ENCODE peak calls at places on chromosome 5, in five cellular contexts. P, B, L, J and F are unnamed samples.

GRCh38 chr5:148734518-148734917 is 80.2 kb upstream of the HTR4 start:
- DNase-seq in P (no peak), L (no peak), J (no peak), B (no peak), F (no peak)

GRCh38 chr5:33688041-33688980 is 203.5 kb downstream of the ADAMTS12 start:
- DNase-seq in P (no peak), B (no peak), L (no peak), J (no peak), F (no peak)

GRCh38 chr5:156356238-156356637 is 29.3 kb downstream of the SGCD start:
- DNase-seq in P (no peak), J (no peak), L (no peak), B (no peak), F (no peak)

GRCh38 chr5:172173771-172174170 is 14.3 kb downstream of the STK10 start:
- DNase-seq in P (no peak), L (no peak), J (no peak), B (no peak), F (no peak)

GRCh38 chr5:139141841-139142240 is 56.3 kb downstream of the SIL1 start:
- DNase-seq in L (no peak), B (no peak), J (no peak), P (no peak), F (no peak)

GRCh38 chr5:32439086-32439642 is 5.4 kb downstream of the ZFR start:
- DNase-seq in B (no peak), L (no peak), J (no peak), P (no peak), F (no peak)

GRCh38 chr5:96434201-96434645 is 1.2 kb upstream of the PCSK1 start:
- DNase-seq in B (no peak), L (peak; percentile 37), P (no peak), J (no peak), F (peak; percentile 20)

GRCh38 chr5:126449751-126450271 is 26.6 kb downstream of the GRAMD2B start:
- DNase-seq in J (peak; percentile 79), L (no peak), P (no peak), B (no peak), F (no peak)

GRCh38 chr5:2000591-2000990 is 117.9 kb upstream of the IRX4 start:
- DNase-seq in P (no peak), B (no peak), L (no peak), J (no peak), F (no peak)

GRCh38 chr5:135010502-135011354 is 23.3 kb downstream of the PITX1 start:
- DNase-seq in L (no peak), J (no peak), P (no peak), B (no peak), F (no peak)

GRCh38 chr5:57778528-57779175 is 296.0 kb upstream of the ACTBL2 start:
- DNase-seq in J (no peak), L (no peak), P (no peak), B (no peak), F (no peak)

GRCh38 chr5:35202319-35203111 is 27.8 kb downstream of the PRLR start:
- DNase-seq in B (peak; percentile 25), P (no peak), J (no peak), L (peak; percentile 33), F (no peak)

GRCh38 chr5:150774145-150774544 is 4.4 kb upstream of the SMIM3 start:
- DNase-seq in B (no peak), P (no peak), L (peak; percentile 30), J (no peak), F (no peak)

GRCh38 chr5:125336401-125336800 is 590.0 kb upstream of the ZNF608 start:
- DNase-seq in P (no peak), B (no peak), J (no peak), L (no peak), F (no peak)

GRCh38 chr5:174503461-174504265 is 220.7 kb upstream of the MSX2 start:
- DNase-seq in L (no peak), P (no peak), J (no peak), B (no peak), F (no peak)

GRCh38 chr5:1553642-1554409 is 30.1 kb upstream of the LPCAT1 start:
- DNase-seq in L (peak; percentile 10), P (no peak), B (no peak), J (no peak), F (no peak)

GRCh38 chr5:172901788-172902496 is 57.3 kb upstream of the RPL26L1 start:
- DNase-seq in L (no peak), B (no peak), J (no peak), P (no peak), F (no peak)

GRCh38 chr5:78507531-78507930 is 141.0 kb downstream of the LHFPL2 start:
- DNase-seq in P (no peak), J (no peak), B (no peak), L (no peak), F (no peak)
- TF ChIP-seq TAF1 in P (no peak), J (no peak), B (no peak), L (no peak), F (no peak)

GRCh38 chr5:170173227-170173626 is 59.6 kb upstream of the C5orf58 start:
- DNase-seq in J (no peak), L (no peak), B (no peak), P (no peak), F (no peak)
- TF ChIP-seq TAF1 in J (no peak), L (no peak), B (no peak), P (no peak), F (no peak)

GRCh38 chr5:94157704-94158608 is 416.6 kb upstream of the POU5F2 start:
- DNase-seq in P (no peak), J (no peak), L (no peak), B (no peak), F (no peak)
- TF ChIP-seq TAF1 in P (no peak), J (no peak), L (no peak), B (no peak), F (no peak)

GRCh38 chr5:91651704-91652103 is 268.6 kb upstream of the ARRDC3 start:
- DNase-seq in J (no peak), B (no peak), L (no peak), P (no peak), F (no peak)

DNA sequence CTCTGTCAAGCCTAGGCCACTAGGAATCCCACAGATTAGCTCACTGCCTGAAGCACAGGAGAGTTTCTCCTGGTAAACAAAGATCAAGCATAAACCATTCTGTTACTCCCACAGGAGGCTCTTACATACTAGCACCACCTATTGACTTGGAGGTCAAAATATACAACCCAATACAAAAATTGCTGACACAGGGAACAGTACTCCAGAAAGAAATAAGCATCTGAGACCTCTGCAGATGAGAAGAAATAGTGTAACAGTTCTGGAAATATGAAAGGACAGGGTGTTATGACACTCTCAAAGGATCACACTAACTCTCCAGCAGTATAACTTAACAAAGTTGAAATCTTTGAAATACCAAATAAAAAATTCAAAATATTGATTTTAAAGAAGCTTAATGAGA is 269.6 kb upstream of the ARRDC3 start:
- DNase-seq in P (no peak), J (no peak), L (no peak), B (no peak), F (no peak)
- TF ChIP-seq TAF1 in P (no peak), J (no peak), L (no peak), B (no peak), F (no peak)

GRCh38 chr5:143165049-143165448 is 238.4 kb downstream of the NR3C1 start:
- DNase-seq in P (no peak), J (no peak), B (no peak), L (no peak), F (no peak)

GRCh38 chr5:143164557-143164956 is 238.9 kb downstream of the NR3C1 start:
- DNase-seq in P (no peak), B (no peak), J (no peak), L (no peak), F (no peak)

GRCh38 chr5:143166080-143166479 is 237.4 kb downstream of the NR3C1 start:
- DNase-seq in B (no peak), L (no peak), P (no peak), J (no peak), F (no peak)

GRCh38 chr5:143168171-143168681 is 235.3 kb downstream of the NR3C1 start:
- DNase-seq in P (no peak), B (no peak), L (no peak), J (no peak), F (no peak)

GRCh38 chr5:143166661-143167420 is 236.6 kb downstream of the NR3C1 start:
- DNase-seq in L (no peak), B (no peak), P (no peak), J (peak; percentile 63), F (no peak)
- TF ChIP-seq TAF1 in L (no peak), B (no peak), P (no peak), J (no peak), F (no peak)